ENCODE peak calls at places on chromosome 15, in ten cellular contexts. W is HEK293T; X is neural crest cell; F is NCI-H2029 treated with DMSO at 0.1 percent for 48 hours; V is activated T-cell treated with anti-CD3 and anti-CD28 coated beads for 24 hours; B is activated CD8-positive, alpha-beta memory T cell treated with anti-CD3 and anti-CD28 coated beads, Interleukin-2, amount 50 U/mL, for 4 hours; L is heart left ventricle; R is body of pancreas; Q is activated naive CD4-positive, alpha-beta T cell; C is retinal pigment epithelial cell. Z is an unnamed sample.
A peak's percentile ranks its signal among the peaks of the same experiment; 100 is the strongest.

GRCh38 chr15:68252925-68253534 is 23.5 kb upstream of the CLN6 start:
- DNase-seq in W (peak; percentile 62), X (no peak), F (peak; percentile 9), V (no peak), B (peak; percentile 35), L (no peak), R (peak; percentile 52), Q (peak; percentile 5), C (peak; percentile 51), Z (peak; percentile 54)

GRCh38 chr15:79208179-79208578 is 74.3 kb upstream of the ANKRD34C start:
- DNase-seq in W (no peak), X (no peak), F (no peak), V (no peak), B (no peak), L (no peak), R (no peak), Q (no peak), C (no peak), Z (no peak)

GRCh38 chr15:35741881-35742280 is 195.9 kb upstream of the DPH6 start:
- DNase-seq in W (no peak), X (no peak), F (no peak), V (no peak), B (no peak), L (no peak), R (no peak), Q (no peak), C (no peak), Z (no peak)

GRCh38 chr15:71316911-71317310 is 201.6 kb downstream of the THSD4 start:
- DNase-seq in W (no peak), X (no peak), F (no peak), V (no peak), B (no peak), L (no peak), R (no peak), Q (no peak), C (no peak), Z (no peak)

GRCh38 chr15:79101866-79102581 is 11.4 kb upstream of the RASGRF1 start:
- DNase-seq in W (no peak), X (no peak), F (no peak), V (no peak), B (no peak), L (no peak), R (no peak), Q (no peak), C (peak; percentile 20), Z (no peak)

GRCh38 chr15:60691508-60692047 is 212.6 kb upstream of the ICE2 start:
- DNase-seq in W (no peak), X (no peak), F (no peak), V (no peak), B (no peak), L (no peak), R (no peak), Q (no peak), C (no peak), Z (no peak)

GRCh38 chr15:41782486-41783271 is 8.4 kb downstream of the MAPKBP1 start:
- DNase-seq in W (no peak), X (no peak), F (no peak), V (no peak), B (no peak), L (no peak), R (no peak), Q (no peak), C (no peak), Z (no peak)

GRCh38 chr15:23588268-23588667 is 22.8 kb downstream of the MKRN3 start:
- DNase-seq in W (no peak), X (no peak), F (no peak), V (no peak), B (no peak), L (no peak), R (no peak), Q (no peak), C (no peak), Z (no peak)

GRCh38 chr15:68586274-68586961 is 7.6 kb downstream of the CORO2B start:
- DNase-seq in W (no peak), X (no peak), F (no peak), V (no peak), B (no peak), L (no peak), R (no peak), Q (no peak), C (no peak), Z (no peak)

GRCh38 chr15:85142324-85142723 is 160.7 kb downstream of the PDE8A start:
- DNase-seq in W (no peak), X (no peak), F (no peak), V (no peak), B (no peak), L (no peak), R (no peak), Q (no peak), C (peak; percentile 61), Z (no peak)

GRCh38 chr15:43498988-43499387 is 6.0 kb upstream of the TP53BP1 start:
- DNase-seq in W (no peak), X (no peak), F (no peak), V (no peak), B (no peak), L (no peak), R (no peak), Q (no peak), C (no peak), Z (no peak)

GRCh38 chr15:76994971-76995945 is at the start of gene PSTPIP1:
- DNase-seq in W (no peak), X (no peak), F (no peak), V (peak; percentile 52), B (peak; percentile 61), L (peak; percentile 9), R (peak; percentile 10), Q (peak; percentile 52), C (no peak), Z (no peak)

Z was measured in prostate gland.